ENCODE peak calls at places on chromosomes 12 and 14, in eight cellular contexts. G, J, W, P, S, Q, R and M are unnamed samples. For H3K4me1, the result is how much of the 10 kb centered on the place peaks cover.

GRCh38 chr14:100221419-100222218 is 17.3 kb upstream of the YY1 start:
- DNase-seq in J (no peak), R (peak), P (no peak), S (peak), G (peak), W (no peak), Q (peak), M (peak)

GRCh38 chr12:106065506-106065905 is 73.2 kb downstream of the NUAK1 start:
- DNase-seq in J (no peak), S (no peak), W (no peak), Q (no peak), R (no peak), G (no peak), P (no peak), M (no peak)

GRCh38 chr12:13099910-13100609 is 3.4 kb downstream of the GSG1 start:
- DNase-seq in R (no peak), S (no peak), W (no peak), J (no peak), Q (no peak), P (no peak), G (no peak), M (no peak)

GRCh38 chr14:72513994-72514659 is 379.8 kb downstream of the DPF3 start:
- DNase-seq in G (no peak), W (no peak), R (no peak), J (no peak), P (peak), S (no peak), Q (peak), M (no peak)

GRCh38 chr12:12718853-12719252 is 1.7 kb downstream of the CDKN1B start:
- DNase-seq in J (no peak), G (peak), S (no peak), P (no peak), W (no peak), Q (peak), R (no peak), M (no peak)

GRCh38 chr14:60310086-60310684 is 61.2 kb downstream of the PPM1A start:
- DNase-seq in Q (peak), S (no peak), R (no peak), P (no peak), G (no peak), W (no peak), J (no peak), M (no peak)

GRCh38 chr14:34051966-34052657 is 101.2 kb upstream of the EGLN3 start:
- DNase-seq in P (peak), R (no peak), W (no peak), G (no peak), Q (no peak), S (no peak), J (no peak), M (no peak)

GRCh38 chr12:57688931-57689330 is 5.0 kb upstream of the OS9 start:
- DNase-seq in G (no peak), R (no peak), P (no peak), W (no peak), Q (no peak), S (no peak), J (no peak), M (no peak)

GRCh38 chr12:107635139-107635538 is 50.5 kb upstream of the PWP1 start:
- DNase-seq in R (no peak), Q (peak), W (no peak), P (no peak), G (no peak), S (no peak), J (no peak), M (no peak)

GRCh38 chr12:62907561-62907960 is 27.4 kb downstream of the PPM1H start:
- DNase-seq in W (no peak), P (no peak), S (no peak), Q (no peak), G (no peak), J (no peak), R (no peak), M (no peak)

GRCh38 chr14:61034416-61035100 is 53.5 kb downstream of the SLC38A6 start:
- DNase-seq in G (no peak), Q (no peak), J (no peak), P (no peak), S (no peak), W (no peak), R (no peak), M (no peak)

GRCh38 chr12:2609020-2609419 is 185.8 kb upstream of the FKBP4 start:
- DNase-seq in Q (no peak), R (no peak), S (no peak), P (no peak), J (no peak), W (no peak), G (no peak), M (no peak)

GRCh38 chr14:45201908-45202307 is 51.1 kb downstream of the MIS18BP1 start:
- DNase-seq in J (no peak), W (no peak), G (no peak), P (no peak), Q (no peak), R (no peak), S (no peak), M (no peak)

GRCh38 chr14:68910540-68910939 is 68.6 kb downstream of the ACTN1 start:
- DNase-seq in W (no peak), G (no peak), S (no peak), R (no peak), Q (peak), J (no peak), P (no peak), M (no peak)

GRCh38 chr12:80892597-80893445 is 44.9 kb downstream of the LIN7A start:
- DNase-seq in P (no peak), R (no peak), S (no peak), Q (no peak), W (no peak), J (no peak), G (no peak), M (no peak)

GRCh38 chr14:20606190-20606901 is 15.2 kb upstream of the RNASE12 start:
- DNase-seq in P (peak), R (no peak), J (no peak), W (no peak), S (no peak), Q (peak), G (peak), M (no peak)

DNA sequence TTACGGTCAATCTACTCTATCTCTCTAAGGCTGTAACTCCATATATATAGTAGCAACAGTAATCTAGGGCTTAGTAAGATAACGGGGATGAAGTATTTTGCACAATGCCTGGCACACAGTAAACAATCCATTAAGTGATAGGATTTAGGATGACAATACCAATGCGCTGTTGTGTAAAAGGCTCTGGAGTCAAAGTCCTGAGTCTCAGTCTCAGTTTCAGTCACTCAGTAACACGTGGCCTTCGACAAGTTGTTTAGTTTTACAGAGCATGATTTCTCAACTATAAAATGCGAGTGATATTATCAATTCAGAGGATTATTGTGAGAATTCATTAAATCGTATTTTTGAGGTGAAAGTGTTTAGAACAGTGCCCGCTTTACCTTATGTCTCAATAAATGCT is 162.4 kb downstream of the GARIN6 start:
- DNase-seq in R (no peak), J (no peak), W (no peak), P (no peak), G (no peak), Q (no peak), S (no peak), M (no peak)
- TF ChIP-seq POLR2A in R (no peak), J (no peak), W (no peak), P (no peak), G (no peak), Q (no peak), S (no peak), M (no peak)

DNA sequence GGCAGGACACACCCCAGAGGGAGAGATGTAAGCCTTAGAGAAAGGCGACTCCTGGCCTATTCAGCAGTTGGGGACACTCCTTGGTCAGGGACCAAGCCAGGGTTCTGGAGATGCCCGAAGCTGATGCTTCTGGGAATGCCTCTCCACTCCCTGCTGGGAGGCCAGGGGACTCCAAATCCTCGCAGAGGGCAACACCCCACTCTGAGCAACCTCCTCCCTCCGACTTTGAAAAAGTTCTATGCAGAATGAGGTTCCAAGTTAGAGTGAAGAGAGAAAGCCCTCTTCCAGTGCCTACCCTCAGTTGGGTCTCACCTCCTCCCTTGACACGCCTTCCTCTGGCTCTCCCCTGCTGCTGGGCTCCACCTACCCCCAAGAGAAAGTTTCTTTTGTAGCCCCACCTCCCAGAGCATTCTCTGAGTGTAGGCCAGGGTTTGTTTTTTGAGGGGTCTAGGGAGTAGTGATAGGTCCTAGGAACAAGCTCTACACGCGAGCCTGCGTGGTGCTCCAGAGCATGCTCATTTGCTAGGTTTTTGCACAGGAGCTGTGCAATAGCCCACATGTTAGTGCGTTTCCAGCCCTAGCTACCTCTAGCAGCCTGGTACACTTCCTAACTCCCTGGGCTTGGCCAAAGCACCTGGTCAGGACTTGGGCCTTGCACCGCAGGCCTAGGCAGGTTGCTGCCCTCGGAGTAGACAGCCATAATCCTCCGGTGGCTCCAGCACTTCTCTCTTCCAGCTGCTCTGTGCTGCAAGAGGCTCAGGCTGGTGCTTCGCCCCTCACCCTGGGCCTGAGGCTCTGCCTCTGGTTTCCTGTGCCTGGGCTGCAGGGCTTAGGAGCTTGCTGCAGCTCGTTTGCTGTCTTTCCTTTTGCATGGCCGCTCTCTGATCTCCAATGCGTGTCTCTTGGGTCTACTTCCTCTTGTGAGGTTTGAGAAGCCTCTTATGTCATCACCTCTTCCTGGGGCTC is 590 bp upstream of the CEBPE start:
- DNase-seq in Q (no peak), G (no peak), W (no peak), J (no peak), P (no peak), R (no peak), S (no peak), M (no peak)
- H3K4me3 ChIP-seq in Q (no peak), G (no peak), W (no peak), J (no peak), P (no peak), R (no peak), S (no peak), M (peak)

GRCh38 chr14:75482366-75482765 is 39.9 kb upstream of the BATF start:
- DNase-seq in W (no peak), J (no peak), R (no peak), G (no peak), P (no peak), S (no peak), Q (no peak), M (no peak)
- H3K4me1 ChIP-seq in W (under half), J (under half), R (under half), G (under half), P (under half), S (under half), Q (under half), M (under half)

GRCh38 chr14:24310666-24311604 is at the start of gene LTB4R:
- DNase-seq in P (no peak), R (peak), S (peak), Q (peak), J (no peak), W (peak), G (peak), M (peak)
- TF ChIP-seq POLR2A in P (no peak), R (no peak), S (peak), Q (no peak), J (no peak), W (no peak), G (peak), M (no peak)

GRCh38 chr12:75135021-75135420 is 74.6 kb downstream of the KCNC2 start:
- DNase-seq in J (no peak), Q (no peak), G (no peak), R (no peak), P (no peak), S (no peak), W (no peak), M (no peak)

GRCh38 chr12:75129275-75129674 is 80.4 kb downstream of the KCNC2 start:
- DNase-seq in W (no peak), Q (no peak), J (no peak), R (no peak), P (no peak), G (no peak), S (no peak), M (no peak)

DNA sequence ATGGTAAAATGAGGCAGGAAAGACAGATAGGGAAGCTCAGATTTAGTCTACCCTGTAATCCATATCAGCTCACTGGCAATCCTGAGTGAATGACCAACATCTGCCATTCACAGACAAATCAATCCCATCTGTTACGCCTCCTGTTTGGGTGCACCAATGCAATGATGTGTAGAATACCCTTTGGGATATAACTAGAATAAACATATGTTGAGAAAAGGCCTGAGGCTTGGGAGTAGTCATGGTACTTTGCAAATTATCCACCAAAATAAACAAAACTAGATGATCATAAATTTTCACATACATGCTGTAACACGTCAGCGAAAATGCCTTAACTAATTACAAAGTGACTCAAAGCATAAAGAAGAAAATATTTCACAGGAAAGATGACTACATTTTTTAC is 78.8 kb downstream of the KCNC2 start:
- DNase-seq in J (no peak), W (no peak), Q (no peak), S (no peak), R (no peak), G (no peak), P (no peak), M (no peak)
- H3K4me3 ChIP-seq in J (no peak), W (no peak), Q (no peak), S (no peak), R (no peak), G (no peak), P (no peak), M (no peak)

GRCh38 chr12:6532051-6532926 is 2.0 kb upstream of the GAPDH start:
- DNase-seq in W (no peak), P (peak), R (peak), J (no peak), G (peak), Q (peak), S (peak), M (peak)

GRCh38 chr12:6534158-6534913 is at the start of gene GAPDH:
- DNase-seq in G (peak), J (no peak), R (peak), W (peak), S (peak), Q (peak), P (peak), M (peak)

GRCh38 chr12:6534914-6535696 is 788 bp downstream of the GAPDH start:
- DNase-seq in P (peak), J (no peak), Q (peak), G (peak), W (peak), S (peak), R (peak), M (peak)

GRCh38 chr12:6533653-6534157 is 612 bp upstream of the GAPDH start:
- DNase-seq in R (peak), G (peak), Q (peak), S (peak), J (no peak), W (no peak), P (peak), M (peak)

GRCh38 chr12:6532927-6533652 is 1.2 kb upstream of the GAPDH start:
- DNase-seq in G (peak), S (peak), R (peak), P (peak), W (no peak), Q (peak), J (no peak), M (peak)
- H3K4me1 ChIP-seq in G (under half), S (under half), R (under half), P (under half), W (half or more), Q (under half), J (under half), M (under half)

GRCh38 chr12:132160016-132160415 is 15.8 kb downstream of the NOC4L start:
- DNase-seq in P (no peak), J (no peak), W (no peak), Q (no peak), S (no peak), R (peak), G (no peak), M (no peak)

GRCh38 chr12:132160671-132161045 is 16.4 kb downstream of the NOC4L start:
- DNase-seq in G (no peak), R (no peak), Q (no peak), S (no peak), W (no peak), P (no peak), J (no peak), M (no peak)

GRCh38 chr12:132161796-132162507 is 17.7 kb downstream of the NOC4L start:
- DNase-seq in S (no peak), P (no peak), Q (no peak), R (no peak), G (no peak), W (no peak), J (no peak), M (no peak)

GRCh38 chr12:132162508-132163031 is 18.3 kb downstream of the NOC4L start:
- DNase-seq in W (no peak), J (no peak), P (no peak), Q (peak), R (peak), G (no peak), S (no peak), M (peak)

DNA sequence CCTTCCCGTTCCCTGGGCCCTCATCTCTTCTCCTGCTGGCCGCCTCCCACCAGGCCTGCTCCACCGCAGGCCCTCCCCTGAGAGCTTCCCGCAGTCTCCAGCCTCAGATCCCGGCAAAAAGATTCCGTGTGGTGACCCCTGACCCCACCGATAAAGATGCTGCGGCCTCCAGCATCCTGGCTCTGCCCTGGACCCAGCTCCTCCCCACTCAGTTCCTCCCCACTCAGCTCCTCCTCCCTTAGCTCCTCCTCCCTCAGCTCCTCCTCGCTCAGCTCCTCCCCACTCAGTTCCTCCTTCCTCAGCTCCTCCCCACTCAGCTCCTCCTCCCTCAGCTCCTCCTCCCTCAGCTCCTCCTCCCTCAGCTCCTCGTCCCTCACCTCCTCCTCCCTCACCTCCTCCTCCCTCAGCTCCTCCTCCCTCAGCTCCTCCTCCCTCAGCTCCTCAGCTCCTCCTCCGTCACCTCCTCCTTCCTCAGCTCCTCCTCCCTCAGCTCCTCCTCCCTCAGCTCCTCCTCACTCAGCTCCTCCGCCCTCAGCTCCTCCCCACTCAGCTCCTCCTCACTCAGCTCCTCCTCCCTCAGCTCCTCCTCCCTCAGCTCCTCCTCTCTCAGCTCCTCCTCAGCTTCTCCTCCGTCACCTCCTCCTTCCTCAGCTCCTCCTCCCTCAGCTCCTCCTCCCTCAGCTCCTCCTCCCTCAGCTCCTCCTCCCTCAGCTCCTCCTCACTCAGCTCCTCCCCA is 17.0 kb downstream of the NOC4L start:
- DNase-seq in R (no peak), W (no peak), S (no peak), P (no peak), Q (peak), J (no peak), G (no peak), M (no peak)
- TF ChIP-seq POLR2A in R (no peak), W (no peak), S (no peak), P (no peak), Q (no peak), J (no peak), G (no peak), M (no peak)

DNA sequence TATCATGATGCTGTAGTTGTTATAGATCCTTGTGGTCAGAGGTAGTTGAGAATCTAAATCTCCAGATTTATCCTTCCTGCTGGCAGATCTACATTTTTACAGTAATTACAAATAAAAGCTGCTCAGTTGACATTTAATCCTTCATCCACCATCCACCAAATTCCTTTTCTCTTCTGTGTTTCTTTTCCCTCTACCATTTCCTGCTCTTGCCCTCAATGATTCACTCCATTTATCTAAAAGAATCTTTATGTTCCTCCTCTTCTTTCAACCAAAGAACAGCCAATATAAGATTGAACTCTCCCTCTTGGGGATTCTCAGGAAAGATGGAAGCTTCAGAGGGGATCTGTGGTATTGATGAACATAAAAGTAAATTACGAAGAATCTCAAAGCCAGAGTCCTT is 4.4 kb downstream of the MAP4K5 start:
- DNase-seq in R (no peak), G (no peak), W (no peak), S (no peak), Q (peak), J (no peak), P (no peak), M (no peak)
- H3K4me3 ChIP-seq in R (no peak), G (no peak), W (no peak), S (no peak), Q (no peak), J (no peak), P (no peak), M (no peak)

GRCh38 chr12:65881965-65882413 is 57.7 kb downstream of the HMGA2 start:
- DNase-seq in P (no peak), W (peak), S (peak), R (peak), G (peak), J (no peak), Q (peak), M (peak)
- H3K4me1 ChIP-seq in P (under half), W (under half), S (under half), R (under half), G (under half), J (under half), Q (under half), M (under half)

GRCh38 chr12:124319368-124320050 is 24.6 kb downstream of the RFLNA start:
- DNase-seq in G (no peak), S (no peak), J (no peak), R (no peak), W (no peak), Q (no peak), P (no peak), M (no peak)

GRCh38 chr12:124322271-124322998 is 27.5 kb downstream of the RFLNA start:
- DNase-seq in G (no peak), P (no peak), J (no peak), W (no peak), Q (peak), S (no peak), R (no peak), M (no peak)

GRCh38 chr12:124321040-124321481 is 26.2 kb downstream of the RFLNA start:
- DNase-seq in R (peak), G (peak), J (no peak), P (peak), W (no peak), S (peak), Q (peak), M (peak)

GRCh38 chr12:124323771-124324530 is 29.1 kb downstream of the RFLNA start:
- DNase-seq in Q (peak), S (no peak), P (no peak), W (no peak), R (no peak), J (no peak), G (peak), M (no peak)

GRCh38 chr12:124321556-124322270 is 26.8 kb downstream of the RFLNA start:
- DNase-seq in G (no peak), S (no peak), W (no peak), R (no peak), Q (peak), P (no peak), J (no peak), M (no peak)
- TF ChIP-seq POLR2A in G (no peak), S (no peak), W (no peak), R (no peak), Q (no peak), P (no peak), J (no peak), M (no peak)